ENCODE peak calls at places on chromosomes 16 and 17, in eight cellular contexts. M is sciatic nerve; N is left cardiac atrium; Q is GM23338; A is stimulated activated naive B cell treated with anti-CD40 and anti-IgM and Interleukin-4, amounts not matched to agents 10 μg/mL and 1 μg/mL and 100 μg/mL, for 72 hours; C is stimulated activated memory B cell treated with anti-CD40 and anti-IgM and Interleukin-4, amounts not matched to agents 10 μg/mL and 1 μg/mL and 100 μg/mL, for 72 hours; B is pancreas; E is Right ventricle myocardium inferior. U is an unnamed sample.

GRCh38 chr17:68456529-68457167 is 648 bp downstream of the WIPI1 start:
- ATAC-seq in M (peak), N (peak), Q (peak), A (no peak), C (no peak), B (peak), E (peak), U (peak)

GRCh38 chr16:30139895-30140481 is 17.0 kb upstream of the MAPK3 start:
- ATAC-seq in M (no peak), N (no peak), Q (no peak), A (peak), C (no peak), B (no peak), E (no peak), U (no peak)

GRCh38 chr17:72192409-72193192 is 71.8 kb downstream of the SOX9 start:
- ATAC-seq in M (peak), N (peak), Q (no peak), A (no peak), C (no peak), B (peak), E (peak), U (peak)

GRCh38 chr17:78787444-78787843 is 5.4 kb upstream of the CYTH1 start:
- ATAC-seq in M (no peak), N (no peak), Q (peak), A (no peak), C (no peak), B (no peak), E (no peak), U (no peak)

GRCh38 chr16:85767569-85767968 is 16.7 kb upstream of the C16orf74 start:
- ATAC-seq in M (no peak), N (no peak), Q (peak), A (no peak), C (no peak), B (peak), E (no peak), U (peak)

GRCh38 chr17:80790021-80790765 is 201.4 kb upstream of the CHMP6 start:
- ATAC-seq in M (no peak), N (no peak), Q (no peak), A (peak), C (peak), B (no peak), E (no peak), U (peak)

GRCh38 chr17:49054342-49055092 is 57.3 kb downstream of the IGF2BP1 start:
- ATAC-seq in M (no peak), N (no peak), Q (peak), A (no peak), C (no peak), B (no peak), E (no peak), U (no peak)

GRCh38 chr16:23847938-23848337 is 12.2 kb downstream of the PRKCB start:
- ATAC-seq in M (no peak), N (peak), Q (no peak), A (peak), C (peak), B (no peak), E (no peak), U (no peak)

GRCh38 chr16:2317231-2318020 is 23.1 kb downstream of the ABCA3 start:
- ATAC-seq in M (no peak), N (no peak), Q (no peak), A (no peak), C (no peak), B (no peak), E (no peak), U (no peak)

GRCh38 chr17:29549169-29549935 is 17.5 kb downstream of the ABHD15 start:
- ATAC-seq in M (no peak), N (peak), Q (no peak), A (peak), C (no peak), B (peak), E (no peak), U (peak)

GRCh38 chr17:66405836-66406679 is 103.6 kb downstream of the PRKCA start:
- ATAC-seq in M (no peak), N (no peak), Q (no peak), A (no peak), C (no peak), B (peak), E (no peak), U (peak)

U was measured in SK-N-SH treated with all-trans-retinoic acid at 6 μM for 48 hours.